ENCODE peak calls at places on chromosomes 11 and 22, in four cellular contexts. One of them, this sample, is unnamed.

GRCh38 chr11:70862093-70862492 is 390.3 kb downstream of the SHANK2 start:
- DNase-seq in AG10803: no peak
- DNase-seq in heart left ventricle: no peak
- DNase-seq in cardiac muscle cell: no peak
- DNase-seq in this sample: no peak

GRCh38 chr22:21652547-21653545 is 10.7 kb downstream of the SDF2L1 start:
- DNase-seq in AG10803: no peak
- DNase-seq in heart left ventricle: no peak
- DNase-seq in cardiac muscle cell: no peak
- DNase-seq in this sample: no peak

GRCh38 chr22:25814685-25815084 is 72.7 kb downstream of the MYO18B start:
- DNase-seq in AG10803: no peak
- DNase-seq in heart left ventricle: no peak
- DNase-seq in cardiac muscle cell: no peak
- DNase-seq in this sample: no peak

GRCh38 chr11:59185412-59185811 is 13.5 kb downstream of the DTX4 start:
- DNase-seq in heart left ventricle: no peak
- DNase-seq in AG10803: no peak
- DNase-seq in cardiac muscle cell: peak
- DNase-seq in this sample: no peak

GRCh38 chr11:86784247-86784681 is 16.1 kb upstream of the PRSS23 start:
- DNase-seq in heart left ventricle: no peak
- DNase-seq in AG10803: peak
- DNase-seq in cardiac muscle cell: no peak
- DNase-seq in this sample: no peak

GRCh38 chr22:38397189-38398097 is 57.6 kb downstream of the KCNJ4 start:
- DNase-seq in cardiac muscle cell: peak
- DNase-seq in heart left ventricle: peak
- DNase-seq in AG10803: peak
- DNase-seq in this sample: peak

GRCh38 chr22:31768422-31769059 is 14.7 kb downstream of the DEPDC5 start:
- DNase-seq in heart left ventricle: no peak
- DNase-seq in cardiac muscle cell: no peak
- DNase-seq in AG10803: no peak
- DNase-seq in this sample: no peak

GRCh38 chr11:96097844-96098421 is 174.0 kb upstream of the MTMR2 start:
- DNase-seq in cardiac muscle cell: peak
- DNase-seq in AG10803: peak
- DNase-seq in heart left ventricle: no peak
- DNase-seq in this sample: no peak

GRCh38 chr11:1228183-1228821 is 5.4 kb downstream of the MUC5B start:
- DNase-seq in cardiac muscle cell: no peak
- DNase-seq in heart left ventricle: no peak
- DNase-seq in AG10803: no peak
- DNase-seq in this sample: no peak

GRCh38 chr11:114259124-114259526 is 37.1 kb upstream of the NNMT start:
- DNase-seq in cardiac muscle cell: no peak
- DNase-seq in AG10803: no peak
- DNase-seq in heart left ventricle: peak
- DNase-seq in this sample: no peak

GRCh38 chr22:40637181-40638150 is 947 bp upstream of the MRTFA start:
- DNase-seq in AG10803: no peak
- DNase-seq in cardiac muscle cell: no peak
- DNase-seq in heart left ventricle: peak
- DNase-seq in this sample: no peak

GRCh38 chr11:35485656-35486318 is 39.6 kb downstream of the PAMR1 start:
- DNase-seq in cardiac muscle cell: peak
- DNase-seq in AG10803: peak
- DNase-seq in heart left ventricle: peak
- DNase-seq in this sample: peak

GRCh38 chr11:105673089-105673488 is 63.2 kb downstream of the GRIA4 start:
- DNase-seq in cardiac muscle cell: peak
- DNase-seq in AG10803: peak
- DNase-seq in heart left ventricle: no peak
- DNase-seq in this sample: no peak

GRCh38 chr11:116692318-116693106 is 80.3 kb downstream of the BUD13 start:
- DNase-seq in AG10803: no peak
- DNase-seq in heart left ventricle: no peak
- DNase-seq in cardiac muscle cell: no peak
- DNase-seq in this sample: no peak

GRCh38 chr11:35223429-35223828 is 84.5 kb downstream of the CD44 start:
- DNase-seq in AG10803: peak
- DNase-seq in heart left ventricle: no peak
- DNase-seq in cardiac muscle cell: peak
- DNase-seq in this sample: no peak

GRCh38 chr11:117839234-117839882 is 14.8 kb upstream of the FXYD2 start:
- DNase-seq in AG10803: no peak
- DNase-seq in heart left ventricle: peak
- DNase-seq in cardiac muscle cell: no peak
- DNase-seq in this sample: no peak

GRCh38 chr22:42611076-42611475 is 3.6 kb downstream of the POLDIP3 start:
- DNase-seq in cardiac muscle cell: peak
- DNase-seq in heart left ventricle: no peak
- DNase-seq in AG10803: no peak
- DNase-seq in this sample: no peak

GRCh38 chr11:112118176-112118575 is 31.5 kb downstream of the SDHD start:
- DNase-seq in heart left ventricle: no peak
- DNase-seq in AG10803: no peak
- DNase-seq in cardiac muscle cell: no peak
- DNase-seq in this sample: no peak

GRCh38 chr11:79021601-79022000 is 419.2 kb downstream of the TENM4 start:
- DNase-seq in heart left ventricle: no peak
- DNase-seq in cardiac muscle cell: no peak
- DNase-seq in AG10803: no peak
- DNase-seq in this sample: no peak

GRCh38 chr11:74634537-74634936 is 42.2 kb downstream of the POLD3 start:
- DNase-seq in heart left ventricle: no peak
- DNase-seq in cardiac muscle cell: peak
- DNase-seq in AG10803: peak
- DNase-seq in this sample: no peak

GRCh38 chr22:49191506-49191980 is 636.1 kb downstream of the BRD1 start:
- DNase-seq in AG10803: no peak
- DNase-seq in heart left ventricle: no peak
- DNase-seq in cardiac muscle cell: no peak
- DNase-seq in this sample: no peak

GRCh38 chr11:109363682-109364081 is 58.3 kb upstream of the C11orf87 start:
- DNase-seq in cardiac muscle cell: no peak
- DNase-seq in heart left ventricle: no peak
- DNase-seq in AG10803: no peak
- DNase-seq in this sample: no peak

GRCh38 chr11:67371549-67372231 is 1.7 kb downstream of the CLCF1 start:
- DNase-seq in AG10803: peak
- DNase-seq in cardiac muscle cell: peak
- DNase-seq in heart left ventricle: no peak
- DNase-seq in this sample: no peak
- TF ChIP-seq CTCF in AG10803: peak
- TF ChIP-seq CTCF in cardiac muscle cell: peak
- TF ChIP-seq CTCF in heart left ventricle: no peak
- TF ChIP-seq CTCF in this sample: peak

DNA sequence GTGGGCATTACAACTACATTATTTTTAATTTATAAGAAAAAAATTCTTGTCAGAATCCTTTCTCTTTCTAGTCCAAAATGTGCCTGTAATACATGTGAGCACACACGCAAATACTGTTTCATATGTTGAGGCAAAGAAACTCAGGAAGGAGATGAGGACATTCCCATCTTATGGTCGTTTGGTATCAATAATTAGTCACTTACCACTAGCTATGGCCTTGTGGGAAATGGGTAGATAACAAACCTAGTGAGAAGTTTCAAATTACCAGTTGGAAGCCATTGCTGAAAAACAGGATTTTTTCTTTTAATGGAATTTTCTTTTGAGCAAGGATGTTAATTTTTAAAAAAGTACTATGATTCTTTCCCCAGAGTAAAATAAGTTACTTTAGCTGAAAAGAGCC is 25.7 kb downstream of the AMOTL1 start:
- DNase-seq in cardiac muscle cell: peak
- DNase-seq in AG10803: no peak
- DNase-seq in heart left ventricle: no peak
- DNase-seq in this sample: no peak
- H3K4me3 ChIP-seq in cardiac muscle cell: no peak
- H3K4me3 ChIP-seq in AG10803: no peak
- H3K4me3 ChIP-seq in heart left ventricle: no peak
- H3K4me3 ChIP-seq in this sample: no peak

DNA sequence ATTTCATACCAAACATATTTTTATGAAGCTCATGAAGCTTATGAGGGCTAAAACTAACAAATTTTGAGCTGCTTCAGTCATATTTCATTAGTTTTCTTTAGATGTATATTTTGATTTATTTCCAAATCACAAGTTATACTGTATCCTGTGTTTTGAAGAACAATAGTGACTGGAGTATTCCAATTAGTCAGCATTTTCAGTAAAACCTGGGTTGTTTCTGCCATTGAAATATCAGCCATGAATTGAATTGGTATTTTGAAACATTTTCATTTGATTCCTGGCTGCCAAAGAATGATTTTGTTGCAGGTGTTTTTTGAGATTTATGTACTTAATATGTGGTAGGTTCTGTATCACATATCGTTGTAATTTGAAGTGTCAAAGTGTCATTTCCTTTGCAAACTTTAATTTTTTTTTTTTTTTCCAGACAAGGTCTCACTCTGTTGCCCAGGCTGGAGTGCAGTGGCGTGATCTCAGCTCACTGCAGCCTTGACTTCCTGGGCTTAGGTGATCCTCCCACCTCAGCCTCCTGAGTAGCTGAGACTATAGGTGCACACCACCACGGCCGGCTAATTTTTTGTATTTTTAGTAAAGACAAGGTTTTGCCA is 206.3 kb downstream of the SBF2 start:
- DNase-seq in AG10803: no peak
- DNase-seq in heart left ventricle: no peak
- DNase-seq in cardiac muscle cell: no peak
- DNase-seq in this sample: no peak
- TF ChIP-seq CTCF in AG10803: no peak
- TF ChIP-seq CTCF in heart left ventricle: no peak
- TF ChIP-seq CTCF in cardiac muscle cell: no peak
- TF ChIP-seq CTCF in this sample: no peak

DNA sequence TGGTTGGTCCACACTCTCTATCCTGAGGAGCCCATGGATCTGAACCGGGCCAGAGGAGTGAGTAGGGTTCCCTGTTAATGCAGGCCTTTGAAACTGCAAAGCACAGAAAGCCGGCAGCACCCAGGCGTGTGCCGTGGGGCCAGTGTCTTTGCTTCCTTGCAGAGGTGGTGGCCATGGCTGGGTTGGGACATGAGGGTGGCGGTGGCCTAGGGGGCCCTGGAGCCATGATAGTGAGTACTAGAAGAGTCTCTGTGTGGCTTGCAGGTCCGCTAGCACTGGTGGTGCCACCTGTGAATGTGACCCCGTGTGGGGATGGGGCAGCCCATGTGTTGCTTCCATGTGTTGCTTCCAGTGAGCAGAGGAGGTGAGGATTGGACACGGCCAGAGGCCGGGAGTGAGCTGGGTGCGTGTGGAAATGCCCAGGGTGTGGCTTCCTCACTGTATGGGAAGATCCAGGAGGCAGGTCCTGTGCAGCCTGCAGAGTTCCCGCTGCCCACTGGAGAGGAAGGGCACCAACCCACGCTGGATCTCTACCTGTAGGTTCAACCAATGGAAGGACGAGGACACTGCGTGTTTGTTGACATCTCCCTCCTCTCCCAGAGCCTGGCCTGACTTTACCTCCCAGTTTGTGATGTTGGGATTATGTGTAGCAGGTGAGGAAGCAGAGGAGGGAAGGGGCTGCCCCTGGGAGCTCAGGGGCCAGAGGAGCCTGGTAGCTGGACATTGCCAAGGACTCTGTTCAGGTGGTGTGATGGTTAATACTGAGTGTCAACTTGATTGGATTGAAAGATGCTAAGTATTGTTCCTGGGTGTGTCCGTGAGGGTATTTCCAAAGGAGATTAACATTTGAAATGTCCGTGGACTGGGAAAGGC is 796.6 kb downstream of the TBC1D22A start:
- DNase-seq in cardiac muscle cell: no peak
- DNase-seq in heart left ventricle: no peak
- DNase-seq in AG10803: no peak
- DNase-seq in this sample: no peak
- H3K4me3 ChIP-seq in cardiac muscle cell: no peak
- H3K4me3 ChIP-seq in heart left ventricle: no peak
- H3K4me3 ChIP-seq in AG10803: no peak
- H3K4me3 ChIP-seq in this sample: no peak

GRCh38 chr11:133993107-133993506 is 36.3 kb upstream of the IGSF9B start:
- DNase-seq in cardiac muscle cell: no peak
- DNase-seq in heart left ventricle: no peak
- DNase-seq in AG10803: no peak
- DNase-seq in this sample: no peak

GRCh38 chr11:133993921-133994320 is 37.2 kb upstream of the IGSF9B start:
- DNase-seq in cardiac muscle cell: no peak
- DNase-seq in AG10803: no peak
- DNase-seq in heart left ventricle: no peak
- DNase-seq in this sample: no peak

GRCh38 chr11:133996671-133997070 is 39.9 kb upstream of the IGSF9B start:
- DNase-seq in heart left ventricle: no peak
- DNase-seq in cardiac muscle cell: no peak
- DNase-seq in AG10803: no peak
- DNase-seq in this sample: no peak

GRCh38 chr11:133997556-133997955 is 40.8 kb upstream of the IGSF9B start:
- DNase-seq in heart left ventricle: no peak
- DNase-seq in cardiac muscle cell: no peak
- DNase-seq in AG10803: no peak
- DNase-seq in this sample: no peak

GRCh38 chr11:133995066-133995465 is 38.3 kb upstream of the IGSF9B start:
- DNase-seq in cardiac muscle cell: no peak
- DNase-seq in heart left ventricle: no peak
- DNase-seq in AG10803: no peak
- DNase-seq in this sample: peak
- TF ChIP-seq CTCF in cardiac muscle cell: no peak
- TF ChIP-seq CTCF in heart left ventricle: no peak
- TF ChIP-seq CTCF in AG10803: no peak
- TF ChIP-seq CTCF in this sample: no peak